ENCODE peak calls at places on chromosomes 12 and 14, in five cellular contexts. N is GM12878, I is HepG2, L is HCT116, B is K562. O is an unnamed sample.

GRCh38 chr14:33393155-33393894 is 454.6 kb downstream of the NPAS3 start:
- DNase-seq in N (no peak), I (no peak), L (no peak), B (no peak), O (no peak)

GRCh38 chr12:82688035-82688501 is 1.4 kb downstream of the TMTC2 start:
- DNase-seq in N (no peak), I (no peak), L (no peak), B (no peak), O (no peak)

GRCh38 chr14:69316449-69317391 is 56.8 kb downstream of the GALNT16 start:
- DNase-seq in N (no peak), I (no peak), L (no peak), B (no peak), O (no peak)

GRCh38 chr14:53925201-53925766 is 31.3 kb downstream of the BMP4 start:
- DNase-seq in N (no peak), I (no peak), L (no peak), B (no peak), O (no peak)

GRCh38 chr12:131116437-131117117 is 162.9 kb downstream of the ADGRD1 start:
- DNase-seq in N (no peak), I (no peak), L (no peak), B (peak), O (peak)

GRCh38 chr12:52358575-52359350 is 8.5 kb downstream of the KRT85 start:
- DNase-seq in N (peak), I (no peak), L (no peak), B (no peak), O (no peak)

GRCh38 chr12:12461923-12462315 is 100.7 kb downstream of the DUSP16 start:
- DNase-seq in N (no peak), I (no peak), L (no peak), B (no peak), O (no peak)

GRCh38 chr14:38868415-38869290 is 234.4 kb downstream of the SEC23A start:
- DNase-seq in N (no peak), I (peak), L (no peak), B (no peak), O (no peak)

GRCh38 chr14:80100681-80101080 is 110.6 kb downstream of the DIO2 start:
- DNase-seq in N (no peak), I (no peak), L (no peak), B (no peak), O (no peak)

GRCh38 chr14:93619176-93619793 is 169.0 kb downstream of the PRIMA1 start:
- DNase-seq in N (peak), I (peak), L (peak), B (peak), O (no peak)

GRCh38 chr12:111424793-111425251 is 19.1 kb downstream of the SH2B3 start:
- DNase-seq in N (no peak), I (no peak), L (no peak), B (no peak), O (peak)

GRCh38 chr14:76050797-76051392 is 65.3 kb downstream of the IFT43 start:
- DNase-seq in N (peak), I (peak), L (peak), B (peak), O (peak)

GRCh38 chr12:110365743-110366473 is 37.6 kb downstream of the ANAPC7 start:
- DNase-seq in N (no peak), I (no peak), L (no peak), B (no peak), O (no peak)

GRCh38 chr12:124921200-124922008 is 7.0 kb upstream of the UBC start:
- DNase-seq in N (peak), I (peak), L (no peak), B (peak), O (peak)

GRCh38 chr14:89881839-89882238 is 72.7 kb downstream of the EFCAB11 start:
- DNase-seq in N (no peak), I (no peak), L (no peak), B (no peak), O (no peak)

GRCh38 chr12:58487280-58488141 is 432.8 kb downstream of the LRIG3 start:
- DNase-seq in N (no peak), I (no peak), L (no peak), B (no peak), O (no peak)

GRCh38 chr12:55822228-55822627 is 4.4 kb downstream of the ORMDL2 start:
- DNase-seq in N (no peak), I (peak), L (no peak), B (no peak), O (peak)

GRCh38 chr12:102833687-102834435 is 83.2 kb downstream of the PAH start:
- DNase-seq in N (no peak), I (no peak), L (no peak), B (no peak), O (no peak)

GRCh38 chr14:54194501-54194900 is 202.3 kb upstream of the CDKN3 start:
- DNase-seq in N (no peak), I (no peak), L (no peak), B (no peak), O (no peak)

GRCh38 chr12:67645126-67645525 is 3.4 kb upstream of the DYRK2 start:
- DNase-seq in N (no peak), I (no peak), L (no peak), B (no peak), O (no peak)

GRCh38 chr12:67647547-67648305 is 819 bp upstream of the DYRK2 start:
- DNase-seq in N (no peak), I (peak), L (peak), B (peak), O (peak)

GRCh38 chr12:67646775-67647174 is 1.8 kb upstream of the DYRK2 start:
- DNase-seq in N (no peak), I (no peak), L (no peak), B (no peak), O (no peak)

GRCh38 chr12:67647251-67647546 is 1.3 kb upstream of the DYRK2 start:
- DNase-seq in N (no peak), I (no peak), L (no peak), B (no peak), O (no peak)

DNA sequence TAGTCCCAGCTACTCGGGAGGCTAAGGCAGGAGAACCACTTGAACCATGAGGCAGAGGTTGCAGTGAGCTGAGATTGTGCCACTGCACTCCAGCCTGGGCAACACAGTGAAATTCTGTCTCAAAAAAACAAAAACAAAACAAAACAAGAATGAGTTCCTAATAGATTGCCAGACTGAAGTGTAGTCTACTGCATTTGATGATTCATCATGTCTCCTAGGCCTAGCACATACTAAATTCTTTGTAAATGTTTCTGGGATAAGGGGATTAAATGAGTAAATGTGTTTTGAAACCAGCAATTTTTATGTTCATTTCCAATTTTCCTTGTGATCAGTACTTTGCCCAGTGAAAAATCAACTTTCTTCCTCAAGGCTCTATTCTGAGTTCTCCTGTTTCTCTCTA is 3.0 kb upstream of the DYRK2 start:
- DNase-seq in N (no peak), I (no peak), L (no peak), B (no peak), O (no peak)
- TF ChIP-seq SRF in N (no peak), I (no peak), L (no peak), B (no peak), O (no peak)

GRCh38 chr14:73738518-73739173 is 24.5 kb upstream of the PNMA1 start:
- DNase-seq in N (no peak), I (no peak), L (no peak), B (no peak), O (no peak)
- TF ChIP-seq SRF in N (no peak), I (no peak), L (no peak), B (no peak), O (no peak)

DNA sequence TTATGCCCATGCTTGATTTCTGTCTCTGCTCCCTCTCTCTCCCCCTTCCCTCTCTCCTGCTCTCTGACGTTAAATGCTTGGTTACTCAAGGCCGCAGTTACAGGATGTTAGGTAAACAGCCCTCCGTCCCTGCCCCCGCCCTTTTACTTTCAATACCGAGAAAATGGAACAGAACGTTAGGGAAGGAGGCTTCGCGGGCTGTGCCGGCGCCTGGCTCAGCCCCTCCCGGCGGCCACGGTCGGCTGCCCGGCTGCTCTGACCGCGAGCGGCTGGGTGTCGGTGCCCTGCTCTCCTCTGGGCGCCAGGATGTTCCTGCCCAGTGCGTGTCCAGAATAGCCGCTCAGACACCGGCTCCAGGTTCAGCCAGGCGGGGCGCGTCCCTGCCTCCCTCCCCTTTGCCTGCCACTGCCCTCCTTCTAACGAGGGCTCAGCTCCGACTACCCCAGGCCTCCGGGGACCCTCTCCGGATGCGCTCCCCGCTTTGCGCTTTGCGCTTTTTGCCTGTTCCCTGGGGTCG is 166.1 kb downstream of the ADCK1 start:
- DNase-seq in N (peak), I (peak), L (no peak), B (peak), O (peak)
- TF ChIP-seq SRF in N (no peak), I (no peak), L (no peak), B (no peak), O (no peak)

GRCh38 chr12:3977621-3978020 is 104.4 kb upstream of the PARP11 start:
- DNase-seq in N (no peak), I (no peak), L (no peak), B (no peak), O (no peak)
- TF ChIP-seq SRF in N (no peak), I (no peak), L (no peak), B (no peak), O (no peak)

DNA sequence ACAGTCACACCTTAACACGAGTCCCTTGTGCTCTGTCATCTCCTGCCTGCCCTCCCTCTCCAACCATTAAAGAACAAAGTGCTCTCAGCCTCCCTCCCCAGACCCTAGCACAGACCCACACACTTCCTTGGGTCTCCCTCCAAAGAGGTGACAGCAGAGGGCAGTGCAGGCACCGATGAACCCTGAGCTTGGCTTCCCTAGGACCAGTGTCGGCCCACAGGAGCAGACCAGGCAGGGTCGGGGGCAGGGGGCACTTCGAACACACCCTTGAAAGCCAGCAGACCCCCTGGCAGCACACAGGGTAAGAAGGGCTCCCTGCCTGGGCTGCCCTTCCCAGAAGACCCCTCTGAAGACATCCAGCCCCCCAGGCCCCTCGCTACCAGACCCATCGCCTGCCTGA is 7.0 kb downstream of the CDK2AP1 start:
- DNase-seq in N (no peak), I (peak), L (no peak), B (no peak), O (peak)
- TF ChIP-seq SRF in N (no peak), I (no peak), L (no peak), B (no peak), O (no peak)

GRCh38 chr14:71534506-71534905 is 397.7 kb upstream of the RGS6 start:
- DNase-seq in N (no peak), I (no peak), L (no peak), B (no peak), O (no peak)

GRCh38 chr14:71532349-71532748 is 399.9 kb upstream of the RGS6 start:
- DNase-seq in N (no peak), I (no peak), L (no peak), B (no peak), O (no peak)

GRCh38 chr14:71533396-71533795 is 398.8 kb upstream of the RGS6 start:
- DNase-seq in N (no peak), I (no peak), L (no peak), B (no peak), O (no peak)

GRCh38 chr14:71532790-71533189 is 399.4 kb upstream of the RGS6 start:
- DNase-seq in N (no peak), I (no peak), L (no peak), B (no peak), O (no peak)

DNA sequence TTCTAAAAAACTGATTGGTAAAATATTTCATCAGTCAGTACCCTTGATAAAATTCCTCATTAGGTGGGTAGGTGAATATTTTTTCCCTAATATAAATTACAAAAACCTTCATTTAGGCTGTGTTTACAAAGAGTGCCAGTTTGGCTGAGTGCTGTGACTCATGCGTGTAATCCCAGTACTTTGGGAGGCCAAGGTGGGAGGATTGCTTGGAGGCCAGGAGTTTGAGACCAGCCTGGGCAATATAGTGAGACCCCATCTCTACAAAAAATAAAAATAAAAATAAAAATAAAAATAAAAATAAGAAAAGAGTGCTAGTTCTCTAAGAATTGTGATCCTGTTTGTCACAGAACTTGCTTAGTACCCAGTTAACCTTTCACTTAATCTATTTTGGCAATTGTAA is 398.4 kb upstream of the RGS6 start:
- DNase-seq in N (no peak), I (no peak), L (no peak), B (no peak), O (no peak)
- TF ChIP-seq SRF in N (no peak), I (no peak), L (no peak), B (no peak), O (no peak)

O was measured in H1.